ENCODE peak calls at places on chromosomes 5 and 9, in five cellular contexts. V is hepatocyte, L is foreskin fibroblast, G is lower lobe of right lung, J is neural crest cell. E is an unnamed sample.

GRCh38 chr9:5264219-5264595 is 33.0 kb downstream of the INSL4 start:
- DNase-seq in V (no peak), J (no peak), L (no peak), G (no peak), E (no peak)

GRCh38 chr9:128633601-128634000 is 23.0 kb downstream of the DYNC2I2 start:
- DNase-seq in G (no peak), J (no peak), V (no peak), L (no peak), E (no peak)

GRCh38 chr9:97067490-97067889 is 28.5 kb upstream of the CTSV start:
- DNase-seq in G (no peak), L (no peak), J (no peak), V (no peak), E (no peak)

GRCh38 chr9:32955655-32956478 is 45.6 kb downstream of the APTX start:
- DNase-seq in G (no peak), J (no peak), L (no peak), V (no peak), E (no peak)

GRCh38 chr5:125276121-125276520 is 529.7 kb upstream of the ZNF608 start:
- DNase-seq in J (no peak), V (no peak), L (no peak), G (no peak), E (no peak)

GRCh38 chr5:141637266-141637692 is 482 bp downstream of the RELL2 start:
- DNase-seq in G (no peak), J (peak), L (no peak), V (no peak), E (peak)

GRCh38 chr5:30605693-30606268 is 587.7 kb upstream of the CDH6 start:
- DNase-seq in G (no peak), V (peak), J (no peak), L (no peak), E (no peak)

GRCh38 chr5:170361600-170361999 is 27.6 kb downstream of the KCNMB1 start:
- DNase-seq in G (no peak), J (no peak), L (no peak), V (no peak), E (no peak)

GRCh38 chr5:133827001-133827400 is 141.4 kb downstream of the C5orf15 start:
- DNase-seq in V (peak), J (no peak), L (no peak), G (no peak), E (peak)

GRCh38 chr5:124111886-124112285 is 599.9 kb downstream of the CSNK1G3 start:
- DNase-seq in J (no peak), V (no peak), G (no peak), L (peak), E (no peak)

GRCh38 chr9:130651752-130652151 is 12.6 kb upstream of the PRDM12 start:
- DNase-seq in V (no peak), L (no peak), J (no peak), G (no peak), E (no peak)

GRCh38 chr5:126965061-126965475 is 65.3 kb downstream of the MARCHF3 start:
- DNase-seq in J (no peak), G (no peak), V (no peak), L (peak), E (no peak)

GRCh38 chr5:170488576-170488975 is 15.2 kb upstream of the KCNIP1 start:
- DNase-seq in J (no peak), L (no peak), G (no peak), V (no peak), E (no peak)

GRCh38 chr9:129138476-129139232 is 27.4 kb downstream of the PTPA start:
- DNase-seq in L (peak), G (no peak), V (peak), J (no peak), E (peak)

GRCh38 chr5:72955143-72955767 is 586 bp upstream of the FCHO2 start:
- DNase-seq in G (peak), V (no peak), J (no peak), L (peak), E (peak)

GRCh38 chr9:129408535-129409215 is 212.2 kb downstream of the C9orf50 start:
- DNase-seq in V (peak), G (peak), J (no peak), L (no peak), E (no peak)

GRCh38 chr9:87662808-87663528 is 63.0 kb upstream of the CTSL start:
- DNase-seq in V (peak), J (peak), L (peak), G (peak), E (peak)

GRCh38 chr5:113122053-113122452 is 145.5 kb downstream of the DCP2 start:
- DNase-seq in G (no peak), J (no peak), V (no peak), L (peak), E (no peak)

GRCh38 chr5:963673-964531 is 44.7 kb upstream of the NKD2 start:
- DNase-seq in L (peak), V (peak), J (no peak), G (no peak), E (no peak)

DNA sequence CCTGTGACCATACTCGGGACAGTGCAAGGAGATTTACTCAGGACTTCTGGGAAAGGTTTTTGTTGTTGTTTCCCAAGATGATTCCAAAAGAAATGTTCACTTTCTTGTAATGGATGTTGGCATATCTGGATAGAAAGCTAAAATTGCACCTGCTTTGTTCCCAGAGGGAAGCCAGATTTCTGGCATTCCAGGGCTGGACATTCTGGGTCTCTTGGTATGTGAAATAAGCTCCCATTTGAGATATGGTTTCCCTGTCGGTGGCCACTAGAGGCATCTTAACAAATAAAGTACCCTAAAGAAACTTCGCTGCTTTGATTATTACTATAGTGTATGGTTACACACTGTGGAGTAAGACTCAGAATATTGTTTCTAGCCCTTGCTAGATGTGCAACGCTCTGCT is 737.3 kb downstream of the BRINP1 start:
- DNase-seq in G (no peak), L (no peak), V (no peak), J (no peak), E (no peak)
- TF ChIP-seq CTCF in G (no peak), L (no peak), V (no peak), J (no peak), E (no peak)

GRCh38 chr5:147559725-147560124 is 49.9 kb upstream of the DPYSL3 start:
- DNase-seq in G (no peak), L (no peak), J (no peak), V (no peak), E (no peak)
- TF ChIP-seq CTCF in G (no peak), L (no peak), J (no peak), V (no peak), E (no peak)

GRCh38 chr9:38359297-38359653 is 33.2 kb upstream of the ALDH1B1 start:
- DNase-seq in J (no peak), V (no peak), G (no peak), L (no peak), E (no peak)

GRCh38 chr9:38360880-38361836 is 31.3 kb upstream of the ALDH1B1 start:
- DNase-seq in J (no peak), G (no peak), L (no peak), V (no peak), E (no peak)

GRCh38 chr9:38363589-38363925 is 28.9 kb upstream of the ALDH1B1 start:
- DNase-seq in L (no peak), V (no peak), G (no peak), J (no peak), E (no peak)

GRCh38 chr9:38359689-38360385 is 32.7 kb upstream of the ALDH1B1 start:
- DNase-seq in V (no peak), L (no peak), G (no peak), J (no peak), E (no peak)

GRCh38 chr9:38362912-38363588 is 29.5 kb upstream of the ALDH1B1 start:
- DNase-seq in L (peak), G (no peak), J (peak), V (peak), E (peak)
- TF ChIP-seq CTCF in L (peak), G (peak), J (peak), V (peak), E (peak)

DNA sequence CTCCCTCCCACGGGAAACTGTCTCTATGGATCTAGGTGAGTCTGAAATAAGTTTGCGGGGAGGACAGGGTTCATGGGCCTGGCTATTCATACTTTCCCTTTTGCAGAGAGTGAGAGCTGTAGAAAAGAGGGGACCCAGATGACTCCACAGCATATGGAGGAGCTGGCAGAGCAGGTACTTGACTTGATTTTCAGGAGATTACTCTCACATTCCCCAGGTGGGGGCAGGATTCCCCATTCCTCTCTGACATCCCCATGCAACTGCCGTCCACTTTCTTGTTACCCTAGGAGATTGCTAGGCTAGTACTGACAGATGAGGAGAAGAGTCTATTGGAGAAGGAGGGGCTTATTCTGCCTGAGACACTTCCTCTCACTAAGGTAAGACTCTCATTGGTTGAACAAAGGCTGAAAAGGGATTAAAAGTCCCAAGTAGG is 659 bp downstream of the CREB3 start:
- DNase-seq in L (no peak), G (no peak), V (peak), J (no peak), E (peak)
- TF ChIP-seq CTCF in L (no peak), G (no peak), V (peak), J (no peak), E (no peak)

DNA sequence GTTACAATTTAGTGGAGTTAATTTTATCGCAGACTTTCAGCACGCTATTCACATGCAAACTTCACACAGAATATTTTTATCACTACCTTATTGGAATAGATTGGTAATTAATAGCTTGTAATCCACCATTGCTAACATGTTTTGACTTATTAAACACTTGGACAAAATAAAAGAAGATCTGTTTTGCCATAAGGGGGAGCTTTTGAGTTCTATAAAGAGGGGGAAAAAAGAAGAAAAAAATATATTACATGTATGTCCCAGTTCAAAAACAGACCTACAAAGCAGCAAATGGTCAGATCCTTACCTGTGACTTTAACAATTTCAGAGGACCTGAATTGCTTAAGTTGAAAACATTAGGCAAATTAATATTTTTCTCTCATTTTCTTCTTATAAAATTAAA is 1.2 kb upstream of the PAPPA start:
- DNase-seq in J (no peak), G (no peak), L (no peak), V (peak), E (no peak)
- TF ChIP-seq CTCF in J (peak), G (peak), L (peak), V (peak), E (peak)

GRCh38 chr9:2274762-2275161 is 259.6 kb downstream of the SMARCA2 start:
- DNase-seq in G (no peak), L (no peak), J (no peak), V (no peak), E (no peak)
- TF ChIP-seq CTCF in G (no peak), L (no peak), J (no peak), V (no peak), E (no peak)

DNA sequence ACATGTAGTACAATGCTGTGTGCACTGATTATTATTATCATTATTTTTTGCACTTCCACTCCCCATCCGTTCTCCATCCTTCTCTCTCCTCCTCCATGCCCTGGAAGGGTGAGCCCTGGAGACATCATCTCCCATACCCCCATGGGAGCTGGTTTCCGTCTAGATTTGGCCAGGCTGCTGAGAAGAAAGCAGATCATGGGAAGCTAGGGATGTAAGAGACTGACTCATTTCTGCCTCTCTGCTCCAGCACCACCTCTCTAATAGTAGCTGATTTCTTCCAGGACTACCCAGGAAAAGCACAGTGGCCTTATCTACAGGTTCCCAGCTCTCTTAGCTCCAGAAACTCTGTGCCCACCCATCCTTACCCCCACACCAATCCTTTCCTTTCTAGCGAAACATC is 23.4 kb downstream of the FST start:
- DNase-seq in L (no peak), G (no peak), V (no peak), J (no peak), E (no peak)
- TF ChIP-seq CTCF in L (no peak), G (no peak), V (no peak), J (no peak), E (no peak)

GRCh38 chr9:110583237-110583636 is 3.7 kb upstream of the SVEP1 start:
- DNase-seq in J (no peak), L (peak), G (no peak), V (no peak), E (no peak)
- TF ChIP-seq CTCF in J (no peak), L (peak), G (no peak), V (no peak), E (no peak)

DNA sequence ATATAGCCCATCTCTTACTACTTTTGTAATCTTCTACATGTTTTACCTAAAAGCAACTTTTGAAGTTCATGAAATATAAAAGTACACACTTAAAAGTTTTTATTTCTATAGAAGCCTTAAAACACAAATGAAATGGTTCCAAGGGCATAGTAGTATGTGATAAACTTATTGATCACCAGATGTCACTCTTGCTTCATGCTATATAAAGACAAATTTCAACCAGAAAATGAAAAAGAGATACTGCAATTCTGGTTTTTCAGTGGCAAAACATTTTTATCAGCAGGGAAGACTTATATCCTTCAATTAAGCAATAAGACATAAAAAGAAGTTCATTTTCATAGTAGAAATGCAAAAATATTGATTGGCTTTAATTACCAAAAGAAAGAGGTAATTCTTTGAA is 69.4 kb upstream of the FBXL17 start:
- DNase-seq in G (no peak), V (no peak), L (no peak), J (no peak), E (no peak)
- TF ChIP-seq CTCF in G (no peak), V (peak), L (no peak), J (peak), E (peak)